ENCODE peak calls at places on chromosomes 5 and 9, in four cellular contexts. E is suprapubic skin, S is SK-N-SH, G is transverse colon. R is an unnamed sample. For H3K4me1, the result is how much of the 10 kb centered on the place peaks cover.

GRCh38 chr5:132475939-132476852 is 14.4 kb downstream of the IRF1 start:
- DNase-seq in E (peak), S (no peak), G (peak), R (no peak)

GRCh38 chr9:135743021-135743420 is 41.0 kb downstream of the KCNT1 start:
- DNase-seq in E (no peak), S (no peak), G (no peak), R (peak)

GRCh38 chr5:168174376-168174775 is 117.1 kb upstream of the WWC1 start:
- DNase-seq in E (no peak), S (no peak), G (no peak), R (no peak)

GRCh38 chr5:132496631-132497487 is 6.3 kb upstream of the IRF1 start:
- DNase-seq in E (peak), S (peak), G (peak), R (peak)

GRCh38 chr9:114005371-114006154 is 72.5 kb downstream of the AMBP start:
- DNase-seq in E (peak), S (no peak), G (no peak), R (no peak)

GRCh38 chr5:159415301-159415937 is 85.1 kb upstream of the IL12B start:
- DNase-seq in E (no peak), S (no peak), G (no peak), R (no peak)

GRCh38 chr5:133015466-133015865 is 10.9 kb downstream of the ZCCHC10 start:
- DNase-seq in E (no peak), S (no peak), G (no peak), R (no peak)

GRCh38 chr5:27978322-27978721 is 939.9 kb upstream of the CDH9 start:
- DNase-seq in E (no peak), S (no peak), G (no peak), R (no peak)

GRCh38 chr5:59685806-59686205 is 207.7 kb downstream of the PDE4D start:
- DNase-seq in E (no peak), S (no peak), G (no peak), R (no peak)

GRCh38 chr9:129987941-129988340 is 55.0 kb downstream of the FNBP1 start:
- DNase-seq in E (no peak), S (no peak), G (no peak), R (no peak)

GRCh38 chr5:125410501-125411162 is 664.2 kb upstream of the ZNF608 start:
- DNase-seq in E (no peak), S (peak), G (no peak), R (no peak)

GRCh38 chr9:136297016-136297691 is 6.7 kb downstream of the CCDC187 start:
- DNase-seq in E (no peak), S (no peak), G (peak), R (peak)

GRCh38 chr5:152072076-152072475 is 147.4 kb upstream of the GLRA1 start:
- DNase-seq in E (no peak), S (no peak), G (no peak), R (no peak)

GRCh38 chr5:112533315-112533867 is 114.3 kb upstream of the EPB41L4A start:
- DNase-seq in E (no peak), S (no peak), G (no peak), R (no peak)

GRCh38 chr5:102540251-102540812 is 41.5 kb upstream of the SLCO6A1 start:
- DNase-seq in E (no peak), S (no peak), G (no peak), R (no peak)

GRCh38 chr5:38825494-38825893 is 20.3 kb upstream of the OSMR start:
- DNase-seq in E (no peak), S (no peak), G (no peak), R (no peak)

GRCh38 chr9:130766031-130766903 is 68.8 kb upstream of the ABL1 start:
- DNase-seq in E (no peak), S (no peak), G (peak), R (peak)

GRCh38 chr5:160262665-160263064 is 33.4 kb downstream of the FABP6 start:
- DNase-seq in E (no peak), S (peak), G (peak), R (no peak)

GRCh38 chr5:64210866-64211265 is 45.2 kb downstream of the RNF180 start:
- DNase-seq in E (no peak), S (no peak), G (no peak), R (no peak)

GRCh38 chr5:112401924-112402323 is 17.2 kb downstream of the EPB41L4A start:
- DNase-seq in E (no peak), S (no peak), G (no peak), R (no peak)

GRCh38 chr5:145811834-145812625 is 23.1 kb downstream of the PRELID2 start:
- DNase-seq in E (no peak), S (no peak), G (no peak), R (no peak)

GRCh38 chr5:116063950-116064349 is 20.9 kb upstream of the COMMD10 start:
- DNase-seq in E (no peak), S (no peak), G (no peak), R (no peak)

DNA sequence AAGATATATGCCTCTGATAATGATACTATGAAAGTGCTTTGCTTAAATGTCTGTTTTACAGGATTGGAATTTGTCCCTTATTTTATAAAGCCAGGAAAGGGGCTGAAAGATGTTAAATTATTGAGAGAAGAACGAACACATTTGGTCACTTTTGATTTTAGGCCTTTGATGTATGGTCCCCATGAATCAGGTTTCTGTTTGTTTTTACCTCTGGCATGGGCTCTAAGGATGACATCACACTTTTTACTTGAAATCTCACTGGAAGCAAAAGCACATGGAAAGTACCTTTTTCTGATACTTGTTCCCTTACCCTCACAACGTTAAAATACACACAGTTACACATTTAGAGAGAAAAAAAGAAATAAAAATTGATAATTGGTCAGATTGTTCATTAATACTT is 6.9 kb downstream of the OTULIN start:
- DNase-seq in E (no peak), S (no peak), G (no peak), R (no peak)
- H3K4me1 ChIP-seq in E (half or more), S (under half), G (under half), R (half or more)

DNA sequence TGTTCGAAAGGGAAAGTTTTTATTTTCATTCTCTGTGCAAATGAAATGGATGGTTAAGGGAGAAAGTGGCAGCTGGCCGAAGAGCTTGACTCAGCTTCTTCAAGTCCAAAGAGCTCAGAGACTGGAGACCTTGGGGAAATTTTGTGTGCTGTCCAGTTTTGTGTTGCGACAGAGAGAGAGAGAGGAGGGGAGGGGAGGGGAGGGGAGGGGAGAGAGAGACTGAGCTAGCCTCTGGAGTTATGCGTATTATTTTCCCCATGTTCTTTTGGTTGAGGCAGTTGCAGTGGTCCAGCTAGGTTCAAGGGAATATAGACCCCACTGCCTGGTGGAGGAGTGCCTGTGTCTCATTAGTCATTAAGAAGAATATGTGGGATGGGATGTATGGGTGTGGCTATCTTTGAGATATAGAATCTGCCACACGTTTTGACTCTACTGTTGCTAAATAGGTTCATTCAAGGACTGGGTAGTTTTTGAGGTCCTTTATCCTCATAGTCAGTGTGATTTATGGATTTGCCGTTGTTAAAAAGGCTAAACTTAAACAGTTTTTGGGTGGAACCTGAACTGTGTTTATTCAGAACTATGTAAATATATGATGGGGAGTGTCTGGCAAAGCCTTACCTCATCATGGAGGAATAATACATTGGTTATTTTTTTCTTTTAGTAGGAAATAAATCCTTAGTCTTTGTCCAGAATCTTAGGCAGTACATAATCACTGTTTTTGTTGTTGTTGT is 69.7 kb downstream of the ARHGAP26 start:
- DNase-seq in E (peak), S (no peak), G (peak), R (no peak)
- TF ChIP-seq POLR2AphosphoS5 in E (no peak), S (no peak), G (no peak), R (no peak)

GRCh38 chr5:171963416-171963815 is 43.0 kb downstream of the FBXW11 start:
- DNase-seq in E (no peak), S (no peak), G (no peak), R (no peak)
- H3K4me1 ChIP-seq in E (under half), S (under half), G (under half), R (under half)

GRCh38 chr9:96100385-96100978 is 201.5 kb downstream of the HSD17B3 start:
- DNase-seq in E (no peak), S (no peak), G (no peak), R (no peak)
- TF ChIP-seq POLR2AphosphoS5 in E (no peak), S (no peak), G (no peak), R (no peak)

DNA sequence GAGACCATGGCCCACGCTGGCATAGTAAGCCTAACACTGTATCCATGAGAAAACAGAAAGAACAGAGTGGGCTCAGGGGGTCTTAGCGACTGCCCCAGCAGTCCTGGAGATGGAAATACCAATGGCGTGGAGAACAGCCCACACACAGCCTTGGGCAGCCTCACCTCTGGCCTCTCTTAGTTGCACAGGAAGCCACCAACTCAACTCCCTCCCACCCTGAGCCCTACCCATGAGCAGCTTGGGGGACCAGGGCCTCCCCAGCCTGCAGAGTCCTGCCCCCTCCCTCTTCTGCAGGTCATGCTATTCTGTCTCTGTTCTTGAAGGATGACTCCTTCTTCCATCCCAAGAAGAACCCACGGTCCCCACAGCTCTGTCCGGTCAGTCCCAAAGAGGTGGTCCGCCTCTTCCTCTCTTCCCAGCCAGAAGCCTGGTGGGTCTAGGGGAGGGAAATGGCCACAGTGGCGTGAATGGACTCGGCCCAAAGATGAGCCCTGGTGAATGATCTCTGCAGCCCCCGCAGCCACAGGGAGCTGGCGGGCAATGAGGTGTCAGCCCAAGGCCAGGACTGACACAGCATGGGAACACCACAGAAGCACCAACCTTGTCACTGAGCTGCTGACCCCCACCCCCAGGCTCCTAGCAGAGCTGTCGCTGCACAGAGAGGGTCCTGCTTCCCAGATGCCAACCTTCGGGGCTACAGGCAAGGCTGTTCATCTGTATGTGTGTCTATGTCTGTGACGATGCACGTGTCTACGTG is 131.2 kb downstream of the ROR2 start:
- DNase-seq in E (peak), S (no peak), G (no peak), R (no peak)
- H3K4me1 ChIP-seq in E (under half), S (under half), G (under half), R (under half)

GRCh38 chr9:68418259-68418845 is 61.9 kb downstream of the PGM5 start:
- DNase-seq in E (no peak), S (no peak), G (no peak), R (peak)
- TF ChIP-seq POLR2AphosphoS5 in E (no peak), S (no peak), G (no peak), R (no peak)

GRCh38 chr5:119949426-119949999 is 320.2 kb downstream of the FAM170A start:
- DNase-seq in E (no peak), S (no peak), G (no peak), R (no peak)

GRCh38 chr5:119943148-119943547 is 313.8 kb downstream of the FAM170A start:
- DNase-seq in E (no peak), S (no peak), G (no peak), R (no peak)

GRCh38 chr5:119951330-119951934 is 322.1 kb downstream of the FAM170A start:
- DNase-seq in E (no peak), S (no peak), G (no peak), R (no peak)

GRCh38 chr5:119945696-119946095 is 316.3 kb downstream of the FAM170A start:
- DNase-seq in E (no peak), S (no peak), G (no peak), R (no peak)
- H3K4me1 ChIP-seq in E (under half), S (under half), G (under half), R (under half)

DNA sequence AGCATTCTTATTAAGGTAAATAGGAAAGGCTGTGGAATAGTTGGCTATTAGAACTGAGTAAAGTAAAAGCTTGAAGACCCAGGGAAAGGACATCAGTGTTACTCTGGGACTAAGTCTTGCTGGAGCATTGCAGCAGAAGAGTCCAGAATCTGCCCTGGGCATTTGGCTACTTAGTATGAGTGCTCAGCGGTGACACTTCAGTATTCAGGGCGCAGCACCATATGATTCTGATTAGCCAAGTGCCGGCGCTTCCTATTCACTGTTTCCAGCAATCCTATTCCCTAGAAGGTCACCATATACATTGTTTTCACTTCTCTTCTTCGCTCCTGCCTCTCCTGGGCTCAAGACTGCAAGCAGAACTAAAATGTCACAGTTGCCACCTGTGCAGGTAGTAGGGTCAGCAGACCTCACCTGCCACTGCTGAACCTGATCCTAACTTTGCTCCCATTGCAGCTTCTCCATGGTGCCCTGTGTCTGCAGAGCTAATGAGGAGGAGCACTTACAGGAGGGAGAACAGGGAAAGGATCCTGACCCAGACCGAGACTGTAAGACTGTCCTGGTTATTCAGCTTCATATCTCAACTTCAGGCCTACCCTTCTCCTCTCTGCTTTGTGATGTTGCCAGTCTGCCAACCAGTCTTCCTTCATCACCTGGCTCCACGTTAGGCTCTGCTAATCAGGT is 313.6 kb upstream of the PIK3R1 start:
- DNase-seq in E (no peak), S (no peak), G (no peak), R (no peak)
- TF ChIP-seq POLR2AphosphoS5 in E (no peak), S (no peak), G (no peak), R (no peak)

DNA sequence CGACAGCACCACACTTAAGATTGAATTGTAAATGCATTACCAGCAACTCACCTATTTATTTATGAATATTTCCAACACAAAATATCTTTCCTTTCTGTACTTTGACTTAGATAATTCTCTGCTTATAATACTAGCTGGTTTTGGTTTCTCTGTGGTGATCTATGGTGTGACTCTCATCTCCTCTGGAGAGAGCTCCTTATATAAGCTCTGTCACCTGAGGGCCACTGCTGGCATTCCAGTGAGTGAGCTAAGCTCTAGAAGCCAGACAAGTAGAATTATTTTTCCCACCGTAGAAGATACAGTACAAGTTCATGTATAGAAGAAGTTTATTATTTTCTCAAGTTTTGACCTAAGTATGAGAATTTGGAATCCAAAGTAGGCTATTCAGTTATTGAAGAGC is 111.5 kb downstream of the CDC42SE2 start:
- DNase-seq in E (no peak), S (no peak), G (no peak), R (no peak)
- H3K4me1 ChIP-seq in E (under half), S (under half), G (under half), R (under half)

DNA sequence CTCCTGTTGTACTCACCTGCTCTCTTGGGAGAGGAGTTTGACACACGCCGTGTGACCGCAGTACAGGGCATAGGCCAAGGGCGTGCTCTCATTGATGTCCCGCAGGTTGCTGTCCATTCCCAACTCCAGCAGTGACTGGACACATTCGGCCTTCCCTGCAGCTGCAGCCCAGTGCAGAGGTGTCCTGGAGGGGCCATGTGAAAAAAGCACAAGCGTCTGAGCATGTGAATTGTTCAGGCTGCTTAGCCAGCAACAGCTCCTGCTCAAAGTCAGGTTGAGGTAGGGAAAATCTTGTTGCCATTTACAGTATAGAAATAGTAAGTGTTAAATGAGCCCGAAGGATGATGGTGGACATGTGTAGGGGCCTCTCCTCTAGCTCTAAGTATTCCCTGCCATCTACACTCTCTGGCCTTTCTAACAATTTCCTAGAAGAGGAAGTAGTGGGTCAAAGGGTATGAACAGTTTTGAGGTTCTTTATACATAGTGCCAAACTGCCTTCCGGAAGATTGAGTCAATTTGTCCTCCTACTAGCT is 116.5 kb downstream of the ANKRD55 start:
- DNase-seq in E (no peak), S (no peak), G (no peak), R (no peak)
- TF ChIP-seq POLR2AphosphoS5 in E (no peak), S (no peak), G (no peak), R (no peak)